ENCODE peak calls at places on chromosomes 7 and 10, in seven cellular contexts. U is GM12865, O is retinal pigment epithelial cell, D is upper lobe of right lung, E is skeletal muscle cell, B is left lung, T is GM06990. X is an unnamed sample.

GRCh38 chr7:107856806-107857540 is 34.0 kb upstream of the DLD start:
- DNase-seq in E (no peak), T (no peak), O (no peak), U (peak), B (no peak), D (no peak), X (peak)

GRCh38 chr10:115963848-115964247 is 309.2 kb downstream of the GFRA1 start:
- DNase-seq in U (peak), E (no peak), O (no peak), B (no peak), D (no peak), T (no peak), X (peak)

GRCh38 chr7:3245721-3246120 is 55.3 kb upstream of the SDK1 start:
- DNase-seq in T (no peak), D (no peak), O (no peak), E (no peak), U (no peak), B (no peak), X (no peak)

GRCh38 chr7:32890010-32890552 is 1.5 kb downstream of the KBTBD2 start:
- DNase-seq in O (no peak), T (no peak), U (peak), B (no peak), E (no peak), D (no peak), X (no peak)

GRCh38 chr10:116352125-116352524 is 27.9 kb downstream of the CCDC172 start:
- DNase-seq in U (no peak), B (no peak), D (no peak), O (no peak), E (no peak), T (no peak), X (no peak)

GRCh38 chr7:514651-515598 is 4.7 kb downstream of the PDGFA start:
- DNase-seq in D (no peak), O (no peak), U (no peak), B (no peak), T (no peak), E (no peak), X (no peak)

GRCh38 chr10:3961082-3961481 is 176.1 kb upstream of the KLF6 start:
- DNase-seq in B (no peak), O (no peak), D (no peak), U (no peak), E (no peak), T (no peak), X (peak)

GRCh38 chr10:120946497-120946896 is 95.3 kb downstream of the WDR11 start:
- DNase-seq in O (no peak), E (no peak), T (no peak), U (no peak), B (no peak), D (no peak), X (no peak)

GRCh38 chr7:139589474-139589873 is 66.0 kb downstream of the CLEC2L start:
- DNase-seq in T (no peak), U (no peak), D (no peak), O (no peak), B (no peak), E (no peak), X (no peak)

GRCh38 chr10:70729763-70730357 is 55.3 kb downstream of the TBATA start:
- DNase-seq in T (no peak), U (no peak), E (no peak), B (no peak), O (no peak), D (no peak), X (no peak)

GRCh38 chr10:36542493-36542892 is 582.9 kb upstream of the ANKRD30A start:
- DNase-seq in E (no peak), U (no peak), T (no peak), D (no peak), B (no peak), O (no peak), X (no peak)

GRCh38 chr10:90968448-90969086 is 47.7 kb upstream of the ANKRD1 start:
- DNase-seq in B (no peak), D (no peak), E (peak), O (no peak), U (no peak), T (no peak), X (no peak)

GRCh38 chr10:117965984-117966383 is 80.8 kb downstream of the RAB11FIP2 start:
- DNase-seq in T (no peak), U (no peak), B (no peak), E (no peak), D (no peak), O (no peak), X (no peak)

GRCh38 chr7:44976746-44977196 is 2.0 kb downstream of the MYO1G start:
- DNase-seq in B (no peak), U (no peak), D (no peak), E (no peak), T (no peak), O (no peak), X (no peak)

GRCh38 chr7:974172-974571 is 1.2 kb downstream of the COX19 start:
- DNase-seq in D (no peak), T (no peak), E (no peak), U (no peak), B (no peak), O (no peak), X (no peak)

GRCh38 chr7:43071604-43072003 is 40.8 kb upstream of the HECW1 start:
- DNase-seq in U (peak), B (no peak), E (no peak), T (no peak), O (no peak), D (no peak), X (no peak)

GRCh38 chr7:29865526-29865925 is 59.2 kb downstream of the WIPF3 start:
- DNase-seq in O (no peak), U (no peak), T (no peak), B (no peak), D (no peak), E (peak), X (no peak)

GRCh38 chr10:8534089-8534488 is 479.6 kb downstream of the GATA3 start:
- DNase-seq in B (no peak), U (no peak), O (no peak), D (no peak), T (no peak), E (no peak), X (no peak)

GRCh38 chr10:36888925-36889573 is 236.3 kb upstream of the ANKRD30A start:
- DNase-seq in B (no peak), E (no peak), D (no peak), U (peak), O (no peak), T (no peak), X (peak)

GRCh38 chr10:80126876-80127275 is 5.7 kb upstream of the PLAC9 start:
- DNase-seq in T (no peak), U (no peak), E (no peak), D (no peak), B (no peak), O (no peak), X (no peak)

GRCh38 chr7:101122933-101123702 is 3.8 kb upstream of the SERPINE1 start:
- DNase-seq in B (no peak), U (no peak), O (no peak), E (no peak), D (no peak), T (no peak), X (no peak)

GRCh38 chr7:101121996-101122932 is 4.6 kb upstream of the SERPINE1 start:
- DNase-seq in O (peak), E (peak), T (no peak), D (peak), B (peak), U (peak), X (no peak)

GRCh38 chr7:101125989-101126650 is 784 bp upstream of the SERPINE1 start:
- DNase-seq in O (no peak), B (peak), U (peak), E (peak), T (no peak), D (peak), X (no peak)

GRCh38 chr7:101123703-101124068 is 3.2 kb upstream of the SERPINE1 start:
- DNase-seq in E (no peak), B (no peak), D (no peak), O (no peak), T (no peak), U (no peak), X (no peak)

GRCh38 chr7:101124376-101125056 is 2.4 kb upstream of the SERPINE1 start:
- DNase-seq in O (no peak), U (no peak), T (no peak), B (no peak), E (peak), D (no peak), X (peak)
- H3K4me3 ChIP-seq in O (no peak), U (no peak), T (no peak), B (no peak), E (no peak), D (no peak), X (no peak)

GRCh38 chr7:26196305-26196704 is 4.2 kb downstream of the HNRNPA2B1 start:
- DNase-seq in E (no peak), O (no peak), B (no peak), D (no peak), T (no peak), U (no peak), X (no peak)

GRCh38 chr7:26193432-26194206 is 6.9 kb downstream of the HNRNPA2B1 start:
- DNase-seq in E (no peak), T (no peak), U (no peak), O (no peak), D (no peak), B (no peak), X (no peak)

GRCh38 chr7:26195182-26195581 is 5.4 kb downstream of the HNRNPA2B1 start:
- DNase-seq in O (no peak), U (no peak), D (no peak), T (no peak), B (no peak), E (no peak), X (no peak)

GRCh38 chr7:26197153-26198115 is 3.1 kb downstream of the HNRNPA2B1 start:
- DNase-seq in E (no peak), U (peak), D (no peak), O (peak), T (peak), B (no peak), X (no peak)

DNA sequence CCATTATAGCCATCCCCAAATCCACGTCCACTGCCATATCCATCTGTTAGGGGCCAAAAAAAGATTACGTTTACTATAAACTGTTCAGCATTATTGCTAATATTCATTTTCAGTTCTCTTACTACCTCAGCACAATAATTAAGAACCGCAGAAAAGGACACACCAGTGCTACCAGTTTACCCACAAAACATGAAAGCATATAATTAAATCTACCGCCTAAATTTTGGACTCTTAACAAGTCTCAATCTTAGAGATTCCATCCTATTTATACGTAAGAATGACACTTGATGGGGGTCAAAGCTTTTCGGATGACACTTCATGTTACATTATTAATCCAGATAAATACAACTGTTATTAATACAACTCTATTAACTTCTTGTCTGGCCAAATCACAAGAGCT is 4.7 kb downstream of the HNRNPA2B1 start:
- DNase-seq in U (no peak), B (no peak), O (no peak), D (no peak), E (no peak), T (no peak), X (no peak)
- H3K4me3 ChIP-seq in U (peak), B (no peak), O (no peak), D (peak), E (no peak), T (peak), X (no peak)

GRCh38 chr10:102782698-102783540 is 39.2 kb downstream of the WBP1L start:
- DNase-seq in O (no peak), T (no peak), B (peak), E (peak), D (peak), U (no peak), X (no peak)
- H3K4me3 ChIP-seq in O (no peak), T (no peak), B (no peak), E (no peak), D (peak), U (no peak), X (no peak)

GRCh38 chr10:89857399-89857798 is 156.0 kb downstream of the KIF20B start:
- DNase-seq in O (no peak), B (no peak), E (no peak), D (no peak), U (no peak), T (no peak), X (no peak)
- H3K4me3 ChIP-seq in O (no peak), B (no peak), E (no peak), D (no peak), U (no peak), T (no peak), X (no peak)

DNA sequence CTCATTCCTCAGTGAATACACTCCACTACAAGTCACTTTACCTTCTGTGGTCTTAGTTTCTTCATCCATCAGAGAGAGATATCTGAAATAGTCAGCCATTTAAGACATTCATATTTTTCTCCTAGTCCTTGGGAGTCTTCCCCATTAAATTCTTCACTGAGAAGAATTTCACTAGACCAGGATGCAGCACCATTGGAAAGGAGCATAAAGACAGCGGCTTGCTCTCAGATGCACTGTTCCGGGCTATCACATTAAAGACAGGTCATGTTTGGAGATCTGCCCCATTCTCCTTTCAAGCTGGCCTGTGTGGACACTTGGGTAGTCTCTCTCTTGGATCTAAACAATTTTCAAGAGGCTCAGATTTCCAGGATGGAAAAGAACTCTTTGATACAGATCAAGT is 32.2 kb upstream of the ARID5B start:
- DNase-seq in O (no peak), D (no peak), T (no peak), B (no peak), E (no peak), U (no peak), X (no peak)
- H3K4me3 ChIP-seq in O (no peak), D (no peak), T (no peak), B (no peak), E (no peak), U (no peak), X (peak)

GRCh38 chr10:27319752-27320561 is 79.4 kb upstream of the ACBD5 start:
- DNase-seq in T (peak), B (peak), U (peak), D (peak), E (peak), O (peak), X (no peak)
- H3K4me3 ChIP-seq in T (no peak), B (peak), U (peak), D (peak), E (peak), O (peak), X (no peak)

X was measured in Jurkat, Clone E6-1.